ENCODE peak calls at places on chromosomes 5 and 9, in seven cellular contexts. X is endodermal cell; E is transverse colon; S is coronary artery; V is neural progenitor cell; T is fibroblast of lung; Z is CD4-positive, alpha-beta T cell. A is an unnamed sample.

GRCh38 chr5:61450880-61451279 is 118.8 kb downstream of the ZSWIM6 start:
- DNase-seq in T (peak; percentile 93), E (no peak), S (no peak), X (no peak), Z (no peak), V (no peak), A (no peak)

GRCh38 chr9:68705636-68706578 is 867 bp downstream of the PIP5K1B start:
- DNase-seq in X (peak; percentile 63), T (peak; percentile 6), E (peak; percentile 67), Z (no peak), S (no peak), V (peak; percentile 31), A (no peak)

GRCh38 chr5:116554764-116555163 is 19.9 kb downstream of the SEMA6A start:
- DNase-seq in S (no peak), T (no peak), E (no peak), V (peak; percentile 41), Z (no peak), X (peak; percentile 55), A (no peak)

GRCh38 chr9:135613946-135614805 is 25.2 kb downstream of the GLT6D1 start:
- DNase-seq in Z (no peak), X (no peak), S (no peak), E (no peak), T (no peak), V (no peak), A (no peak)

GRCh38 chr5:87827561-87827960 is 414.8 kb upstream of the CCNH start:
- DNase-seq in V (no peak), E (no peak), X (no peak), T (peak; percentile 83), S (no peak), Z (no peak), A (no peak)

GRCh38 chr5:68628082-68628796 is 412.7 kb downstream of the PIK3R1 start:
- DNase-seq in Z (no peak), S (no peak), T (no peak), V (no peak), X (no peak), E (no peak), A (no peak)

GRCh38 chr9:30504502-30504905 is 1879.9 kb upstream of the ACO1 start:
- DNase-seq in X (no peak), T (peak; percentile 12), V (no peak), S (no peak), E (no peak), Z (no peak), A (no peak)

GRCh38 chr5:88833371-88834107 is 49.4 kb downstream of the MEF2C start:
- DNase-seq in V (no peak), X (no peak), T (peak; percentile 63), E (peak; percentile 38), S (peak; percentile 85), Z (no peak), A (no peak)

GRCh38 chr5:142684508-142685031 is 1.3 kb downstream of the FGF1 start:
- DNase-seq in T (peak; percentile 32), S (peak; percentile 78), X (peak; percentile 88), Z (no peak), E (no peak), V (peak; percentile 65), A (no peak)

GRCh38 chr5:162221884-162222283 is 154.3 kb downstream of the GABRG2 start:
- DNase-seq in S (no peak), T (no peak), V (peak; percentile 21), E (no peak), Z (no peak), X (no peak), A (no peak)

GRCh38 chr9:136482793-136483588 is at the start of gene SEC16A:
- DNase-seq in V (peak; percentile 99), T (peak; percentile 93), S (peak; percentile 99), E (peak; percentile 100), X (peak; percentile 100), Z (peak; percentile 100), A (peak; percentile 81)

GRCh38 chr9:109769250-109769649 is 10.7 kb upstream of the PALM2AKAP2 start:
- DNase-seq in S (no peak), E (no peak), X (no peak), T (peak; percentile 84), V (no peak), Z (no peak), A (no peak)

GRCh38 chr9:21056931-21057330 is 20.8 kb downstream of the IFNB1 start:
- DNase-seq in T (peak; percentile 40), E (no peak), V (no peak), Z (no peak), X (no peak), S (no peak), A (peak; percentile 33)

GRCh38 chr5:133052317-133053175 is 733 bp downstream of the HSPA4 start:
- DNase-seq in X (peak; percentile 77), S (peak; percentile 75), Z (peak; percentile 47), V (peak; percentile 66), E (peak; percentile 80), T (peak; percentile 52), A (no peak)

GRCh38 chr9:135993840-135994776 is 32.9 kb upstream of the UBAC1 start:
- DNase-seq in V (peak; percentile 56), S (no peak), E (no peak), T (no peak), X (no peak), Z (no peak), A (no peak)

GRCh38 chr5:170747851-170748250 is 35.7 kb upstream of the GABRP start:
- DNase-seq in X (peak; percentile 91), S (no peak), Z (no peak), T (no peak), E (no peak), V (peak; percentile 73), A (no peak)

GRCh38 chr5:25649628-25650265 is 1005.0 kb upstream of the CDH10 start:
- DNase-seq in V (no peak), Z (no peak), T (peak; percentile 1), S (no peak), X (no peak), E (no peak), A (no peak)

GRCh38 chr9:121144482-121144881 is 57.2 kb downstream of the RAB14 start:
- DNase-seq in V (no peak), S (no peak), Z (no peak), T (no peak), X (no peak), E (peak; percentile 39), A (no peak)

GRCh38 chr5:54738118-54738972 is 220.8 kb downstream of the SNX18 start:
- DNase-seq in V (no peak), E (peak; percentile 60), S (no peak), T (peak; percentile 47), Z (no peak), X (no peak), A (no peak)

GRCh38 chr5:10168254-10168653 is 81.4 kb downstream of the ATPSCKMT start:
- DNase-seq in Z (no peak), T (no peak), E (no peak), V (no peak), S (no peak), X (no peak), A (no peak)
- H3K27ac ChIP-seq in Z (no peak overlapping the region), T (no peak overlapping the region), E (no peak overlapping the region), V (no peak overlapping the region), S (no peak overlapping the region), X (no peak overlapping the region), A (no peak overlapping the region)

DNA sequence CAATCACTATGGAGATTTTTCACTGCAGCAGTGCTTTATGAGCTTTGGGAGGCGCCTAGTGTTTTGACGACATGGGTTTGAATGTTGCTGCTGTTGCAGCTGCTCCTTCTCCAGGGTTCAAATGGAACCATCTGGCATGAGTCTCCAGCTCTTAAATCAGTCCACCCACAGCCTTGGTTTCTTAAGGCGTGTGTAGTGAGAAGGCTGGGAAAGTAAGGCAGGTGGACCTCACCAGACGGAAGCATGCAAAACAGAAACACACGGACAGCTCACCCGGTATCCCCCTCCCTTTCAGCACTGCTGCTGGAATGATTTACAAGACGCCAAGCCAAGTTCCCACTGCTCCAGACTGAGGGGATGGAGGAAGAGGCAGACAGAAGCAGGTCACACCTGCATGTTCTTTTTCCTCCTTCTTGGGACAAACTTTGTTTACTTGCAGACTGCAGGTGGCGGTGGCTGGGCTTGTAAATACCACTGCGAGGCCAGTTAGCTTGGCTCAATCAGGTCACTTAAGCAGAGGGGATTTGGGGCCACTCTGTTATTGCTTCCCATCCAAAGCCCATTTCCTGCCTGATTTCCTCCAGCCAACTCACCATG is 47.4 kb downstream of the ADAM19 start:
- DNase-seq in Z (no peak), X (peak; percentile 70), V (peak; percentile 64), E (peak; percentile 35), S (no peak), T (peak; percentile 42), A (no peak)
- H3K27ac ChIP-seq in Z (no peak overlapping the region), X (no peak overlapping the region), V (no peak overlapping the region), E (peak overlapping the region; percentile 74), S (no peak overlapping the region), T (no peak overlapping the region), A (no peak overlapping the region)

GRCh38 chr9:38022995-38023394 is 46.0 kb downstream of the SHB start:
- DNase-seq in T (no peak), S (no peak), X (no peak), E (no peak), Z (no peak), V (no peak), A (no peak)
- H3K27ac ChIP-seq in T (no peak overlapping the region), S (no peak overlapping the region), X (peak overlapping the region; percentile 78), E (peak overlapping the region; percentile 76), Z (no peak overlapping the region), V (no peak overlapping the region), A (peak overlapping the region; percentile 97)

GRCh38 chr5:65142511-65143011 is 339.2 kb downstream of the ADAMTS6 start:
- DNase-seq in T (peak; percentile 81), E (no peak), X (peak; percentile 73), V (peak; percentile 80), S (no peak), Z (no peak), A (no peak)
- H3K27ac ChIP-seq in T (peak overlapping the region; percentile 58), E (no peak overlapping the region), X (peak overlapping the region; percentile 26), V (no peak overlapping the region), S (no peak overlapping the region), Z (no peak overlapping the region), A (peak overlapping the region; percentile 6)

DNA sequence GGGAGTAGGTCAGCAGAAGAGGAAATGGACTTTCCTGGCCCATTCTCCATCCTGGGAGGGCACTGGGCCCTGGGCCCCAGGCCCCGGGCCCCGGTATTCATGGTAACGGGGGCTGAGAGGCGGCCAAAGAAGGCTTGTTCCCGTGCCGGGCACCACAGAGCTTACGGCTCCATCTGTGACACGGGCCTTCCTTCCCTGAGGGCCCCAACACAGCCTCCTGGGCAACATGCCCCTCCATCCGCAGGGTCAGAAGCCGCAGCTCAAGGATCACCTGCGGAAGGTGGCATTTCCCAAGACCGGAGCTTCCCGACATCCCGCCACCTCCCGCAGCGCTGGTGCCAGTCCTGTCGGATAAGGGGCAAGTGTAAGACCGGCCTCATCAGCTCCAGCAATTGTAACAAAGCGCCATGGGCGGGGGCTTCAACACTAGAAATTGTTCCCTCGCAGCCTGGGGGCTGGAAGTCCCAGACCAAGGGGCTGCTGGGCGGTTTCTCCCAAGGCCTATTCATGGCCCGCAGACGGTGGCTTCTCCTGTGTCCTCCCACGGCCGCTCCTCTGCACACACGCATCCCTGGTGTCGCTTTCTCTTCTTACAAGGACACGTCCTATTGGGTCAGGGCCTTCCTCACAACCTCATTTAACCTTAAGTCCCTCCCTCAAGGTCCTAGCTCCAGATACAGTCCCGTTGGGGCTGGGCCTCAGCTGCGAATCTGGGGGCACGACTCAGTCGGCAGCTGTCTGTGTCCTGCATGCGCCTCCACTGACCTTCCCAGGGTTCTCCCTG is 31.2 kb upstream of the SLC12A7 start:
- DNase-seq in T (no peak), V (no peak), Z (no peak), S (no peak), E (no peak), X (no peak), A (no peak)
- H3K27ac ChIP-seq in T (no peak overlapping the region), V (no peak overlapping the region), Z (no peak overlapping the region), S (no peak overlapping the region), E (no peak overlapping the region), X (no peak overlapping the region), A (no peak overlapping the region)

A was measured in epithelial cell of prostate.